ENCODE peak calls at places on chromosomes 16 and 17, in four cellular contexts. A, Q, T and M are unnamed samples.

GRCh38 chr16:75062135-75062943 is 54.2 kb downstream of the LDHD start:
- DNase-seq in A (no peak), Q (no peak), T (no peak), M (no peak)

GRCh38 chr17:28760987-28761562 is 17.3 kb downstream of the TRAF4 start:
- DNase-seq in A (no peak), Q (peak), T (peak), M (peak)

GRCh38 chr17:55330344-55330933 is 65.7 kb downstream of the HLF start:
- DNase-seq in A (no peak), Q (no peak), T (no peak), M (peak)

GRCh38 chr16:1361685-1362360 is 10.1 kb downstream of the GNPTG start:
- DNase-seq in A (no peak), Q (no peak), T (no peak), M (no peak)

GRCh38 chr16:83701494-83701893 is 106.3 kb upstream of the HSBP1 start:
- DNase-seq in A (no peak), Q (no peak), T (peak), M (no peak)

GRCh38 chr16:3364774-3365427 is 9.2 kb downstream of the OR2C1 start:
- DNase-seq in A (peak), Q (peak), T (peak), M (peak)

GRCh38 chr17:63442549-63443035 is 3.5 kb downstream of the CYB561 start:
- DNase-seq in A (peak), Q (no peak), T (no peak), M (peak)

GRCh38 chr16:29765167-29766032 is 12.7 kb upstream of the ZG16 start:
- DNase-seq in A (no peak), Q (peak), T (no peak), M (peak)

GRCh38 chr17:76716834-76717205 is 6.1 kb upstream of the MXRA7 start:
- DNase-seq in A (no peak), Q (no peak), T (peak), M (no peak)

GRCh38 chr17:8294814-8295316 is 335 bp downstream of the SLC25A35 start:
- DNase-seq in A (no peak), Q (no peak), T (no peak), M (no peak)

GRCh38 chr17:71084219-71084618 is 914.9 kb downstream of the KCNJ2 start:
- DNase-seq in A (no peak), Q (peak), T (peak), M (no peak)

GRCh38 chr17:55731586-55732250 is 9.1 kb upstream of the TMEM100 start:
- DNase-seq in A (no peak), Q (no peak), T (no peak), M (no peak)

GRCh38 chr16:70740919-70741778 is 55.3 kb upstream of the MTSS2 start:
- DNase-seq in A (no peak), Q (no peak), T (peak), M (no peak)

GRCh38 chr16:85028638-85029412 is 1.2 kb downstream of the KIAA0513 start:
- DNase-seq in A (peak), Q (no peak), T (peak), M (peak)

GRCh38 chr17:3603119-3603869 is 5.9 kb downstream of the TRPV1 start:
- DNase-seq in A (no peak), Q (no peak), T (peak), M (no peak)

GRCh38 chr16:8962393-8963009 is 1.2 kb downstream of the USP7 start:
- DNase-seq in A (peak), Q (peak), T (peak), M (peak)

GRCh38 chr17:67628580-67629013 is 89.1 kb upstream of the NOL11 start:
- DNase-seq in A (no peak), Q (peak), T (no peak), M (no peak)

GRCh38 chr17:2598166-2598565 is 4.7 kb downstream of the PAFAH1B1 start:
- DNase-seq in A (no peak), Q (no peak), T (peak), M (no peak)

GRCh38 chr17:38556234-38556633 is 49.5 kb downstream of the SRCIN1 start:
- DNase-seq in A (no peak), Q (no peak), T (no peak), M (no peak)

GRCh38 chr17:64261422-64262124 is 1.5 kb downstream of the TEX2 start:
- DNase-seq in A (no peak), Q (no peak), T (no peak), M (no peak)

GRCh38 chr17:35612924-35613521 is 25.9 kb downstream of the AP2B1 start:
- DNase-seq in A (peak), Q (peak), T (peak), M (peak)

GRCh38 chr16:84324439-84325262 is 30.0 kb downstream of the WFDC1 start:
- DNase-seq in A (no peak), Q (no peak), T (no peak), M (no peak)

GRCh38 chr17:38885728-38886642 is 16.1 kb downstream of the LASP1 start:
- DNase-seq in A (no peak), Q (no peak), T (no peak), M (no peak)

GRCh38 chr17:65103896-65104295 is 33.3 kb upstream of the RGS9 start:
- DNase-seq in A (no peak), Q (no peak), T (peak), M (no peak)

GRCh38 chr17:19346351-19347255 is 15.9 kb downstream of the B9D1 start:
- DNase-seq in A (no peak), Q (no peak), T (peak), M (peak)

GRCh38 chr16:86877835-86878234 is 299.5 kb downstream of the FOXL1 start:
- DNase-seq in A (no peak), Q (no peak), T (no peak), M (no peak)

GRCh38 chr17:65198653-65199382 is 61.6 kb downstream of the RGS9 start:
- DNase-seq in A (peak), Q (peak), T (peak), M (no peak)

GRCh38 chr16:79370736-79371135 is 229.8 kb downstream of the MAF start:
- DNase-seq in A (no peak), Q (no peak), T (no peak), M (no peak)

GRCh38 chr16:46894011-46894672 is 10.0 kb downstream of the GPT2 start:
- DNase-seq in A (no peak), Q (no peak), T (no peak), M (no peak)

GRCh38 chr17:17303010-17303846 is at the start of gene NT5M:
- DNase-seq in A (peak), Q (peak), T (peak), M (peak)

GRCh38 chr16:82096641-82097040 is 61.6 kb downstream of the HSD17B2 start:
- DNase-seq in A (no peak), Q (no peak), T (no peak), M (no peak)

GRCh38 chr16:31502981-31503380 is 5.2 kb downstream of the RUSF1 start:
- DNase-seq in A (no peak), Q (no peak), T (no peak), M (no peak)

GRCh38 chr17:55273579-55274370 is 9.0 kb downstream of the HLF start:
- DNase-seq in A (no peak), Q (peak), T (peak), M (peak)

GRCh38 chr17:15464211-15464610 is 3.2 kb downstream of the CDRT4 start:
- DNase-seq in A (no peak), Q (no peak), T (no peak), M (no peak)